ENCODE peak calls at places on chromosomes 4 and X, in four cellular contexts. M is MM.1S, T is GM12878, X is heart right ventricle. L is an unnamed sample.

GRCh38 chrX:134186362-134187121 is 50.4 kb upstream of the CCDC160 start:
- DNase-seq in M (peak; percentile 87), T (peak; percentile 21), X (no peak), L (peak; percentile 6)

GRCh38 chrX:129522184-129523059 is 868 bp downstream of the SMARCA1 start:
- DNase-seq in M (no peak), T (no peak), X (peak; percentile 47), L (peak; percentile 27)

GRCh38 chr4:8083086-8083825 is 75.4 kb downstream of the ABLIM2 start:
- DNase-seq in M (no peak), T (no peak), X (no peak), L (no peak)

GRCh38 chrX:41337140-41337539 is 3.2 kb downstream of the DDX3X start:
- DNase-seq in M (no peak), T (no peak), X (no peak), L (no peak)

GRCh38 chr4:75385139-75385538 is 129.1 kb downstream of the RCHY1 start:
- DNase-seq in M (no peak), T (no peak), X (no peak), L (no peak)

GRCh38 chr4:74546020-74546419 is 101.1 kb downstream of the AREG start:
- DNase-seq in M (no peak), T (no peak), X (no peak), L (no peak)

GRCh38 chrX:2921750-2922149 is 7.4 kb downstream of the ARSD start:
- DNase-seq in M (no peak), T (no peak), X (no peak), L (no peak)

GRCh38 chr4:133124746-133125145 is 24.3 kb upstream of the PCDH10 start:
- DNase-seq in M (no peak), T (no peak), X (no peak), L (no peak)

GRCh38 chrX:107712231-107713204 is 63.1 kb downstream of the TSC22D3 start:
- DNase-seq in M (no peak), T (no peak), X (no peak), L (no peak)

GRCh38 chr4:108834167-108834566 is 71.3 kb upstream of the ETNPPL start:
- DNase-seq in M (no peak), T (no peak), X (no peak), L (no peak)

GRCh38 chrX:20252392-20253231 is 14.1 kb downstream of the RPS6KA3 start:
- DNase-seq in M (peak; percentile 42), T (no peak), X (peak; percentile 47), L (peak; percentile 15)

GRCh38 chrX:82813671-82814078 is 694.4 kb upstream of the POU3F4 start:
- DNase-seq in M (no peak), T (no peak), X (no peak), L (no peak)

GRCh38 chrX:48490661-48491060 is 14.7 kb downstream of the FTSJ1 start:
- DNase-seq in M (no peak), T (no peak), X (no peak), L (no peak)

GRCh38 chrX:2969021-2969420 is 37.3 kb upstream of the ARSH start:
- DNase-seq in M (no peak), T (no peak), X (no peak), L (no peak)

GRCh38 chr4:3499710-3500109 is 32.5 kb downstream of the LRPAP1 start:
- DNase-seq in M (no peak), T (no peak), X (no peak), L (no peak)

DNA sequence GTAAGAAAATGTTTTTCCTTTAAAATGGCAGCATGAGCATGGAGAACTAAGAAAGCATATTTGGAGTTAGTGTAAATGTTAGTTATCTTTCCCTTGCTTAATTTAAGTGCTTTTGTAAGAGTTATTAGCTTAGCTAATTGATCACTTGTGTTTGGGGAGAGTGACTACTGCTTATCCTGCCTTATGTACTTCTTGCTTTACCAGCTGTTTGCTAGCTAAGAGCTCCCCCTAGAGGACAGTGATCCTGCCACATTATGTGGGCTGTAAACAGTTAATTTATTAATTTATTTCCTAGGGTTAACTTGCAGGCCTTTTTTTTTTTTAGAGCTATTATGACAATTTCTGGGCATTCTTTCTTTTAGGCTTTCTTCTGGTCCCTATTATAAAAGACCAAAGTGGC is 435.8 kb downstream of the MAGEB5 start:
- DNase-seq in M (peak; percentile 8), T (no peak), X (no peak), L (no peak)
- TF ChIP-seq CTCF in M (peak; percentile 48), T (peak; percentile 33), X (no peak), L (no peak)

DNA sequence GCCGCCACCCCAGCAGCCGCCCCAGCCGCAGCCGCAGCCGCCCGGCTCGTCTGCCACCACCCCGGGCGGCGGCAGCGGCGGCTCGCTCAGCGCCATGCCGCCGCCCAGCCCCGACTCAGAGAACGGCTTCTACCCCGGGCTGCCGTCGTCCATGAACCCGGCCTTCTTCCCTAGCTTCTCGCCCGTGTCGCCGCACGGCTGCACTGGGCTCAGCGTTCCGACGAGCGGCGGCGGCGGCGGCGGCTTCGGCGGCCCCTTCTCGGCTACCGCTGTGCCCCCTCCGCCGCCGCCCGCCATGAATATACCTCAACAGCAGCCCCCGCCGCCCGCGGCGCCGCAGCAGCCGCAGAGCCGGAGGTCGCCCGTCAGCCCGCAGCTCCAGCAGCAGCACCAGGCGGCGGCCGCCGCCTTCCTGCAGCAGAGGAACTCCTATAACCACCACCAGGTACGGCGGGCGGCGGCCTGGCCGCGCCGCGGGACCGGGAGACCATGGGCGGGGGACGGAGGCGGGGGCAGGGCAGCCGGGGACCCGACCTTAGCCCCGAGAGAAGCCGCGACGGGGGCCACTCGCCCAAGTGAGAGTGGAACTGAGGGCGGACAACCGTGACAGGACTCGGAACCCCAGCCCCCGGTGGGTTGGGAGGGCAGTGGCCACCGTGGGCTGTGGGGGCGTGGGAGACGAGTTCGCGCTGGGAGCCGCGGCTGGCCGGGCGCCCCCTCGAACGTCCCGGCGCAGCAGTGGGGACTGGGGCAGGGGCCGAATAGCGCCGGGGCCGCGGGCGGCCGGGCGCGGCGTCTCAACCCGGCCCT is 1.8 kb downstream of the CPEB2 start:
- DNase-seq in M (peak; percentile 26), T (no peak), X (peak; percentile 50), L (peak; percentile 45)
- TF ChIP-seq CTCF in M (no peak), T (no peak), X (peak; percentile 17), L (no peak)

DNA sequence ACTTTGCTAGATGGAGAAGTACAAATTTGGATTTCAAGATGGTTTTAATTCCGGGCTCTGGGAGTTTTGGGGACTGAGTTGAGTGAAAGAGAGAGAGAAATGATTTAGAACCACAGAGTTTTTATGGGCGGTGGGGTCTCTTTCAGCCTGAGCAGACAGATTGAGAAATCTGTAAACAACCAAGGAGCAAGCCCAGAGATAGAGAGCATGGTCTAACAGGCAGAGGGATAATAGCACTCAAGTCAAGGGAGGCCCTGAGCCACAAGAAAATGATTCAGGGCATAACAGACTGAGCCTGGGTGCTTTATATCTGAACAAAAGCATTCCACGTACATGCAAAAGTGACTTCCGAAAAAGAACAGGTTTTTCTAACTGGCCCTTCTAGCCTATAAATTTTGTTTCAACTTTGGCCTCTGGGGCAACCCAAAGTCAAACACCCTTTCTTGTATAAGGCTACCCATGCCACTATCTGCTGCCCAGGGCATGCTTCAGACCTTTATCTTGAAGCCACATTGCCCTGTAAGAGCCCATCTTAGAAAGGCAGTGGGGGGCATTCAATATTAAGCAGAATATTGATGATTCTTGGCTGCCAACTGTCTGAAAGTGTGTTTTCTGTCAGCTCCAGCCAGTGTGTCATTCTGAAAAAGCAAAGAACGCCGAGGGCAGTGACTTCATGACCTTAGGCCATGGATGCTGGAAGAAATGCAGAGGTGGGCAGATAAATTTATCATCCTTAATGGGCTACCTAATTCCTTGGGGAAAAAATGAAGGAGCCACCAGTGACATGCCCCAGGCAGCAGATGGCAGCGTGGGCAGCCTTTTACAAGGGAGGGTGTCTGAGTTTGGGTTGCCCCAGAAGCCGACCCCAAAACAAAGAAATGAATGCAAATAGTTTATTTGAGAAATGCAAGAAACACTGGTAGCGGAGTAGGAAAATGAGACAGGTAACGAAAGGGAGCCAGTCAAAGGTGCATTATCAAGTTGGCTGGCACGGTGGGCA is 637.6 kb downstream of the MID1IP1 start:
- DNase-seq in M (no peak), T (no peak), X (no peak), L (no peak)
- TF ChIP-seq CTCF in M (no peak), T (peak; percentile 29), X (peak; percentile 21), L (peak; percentile 26)

DNA sequence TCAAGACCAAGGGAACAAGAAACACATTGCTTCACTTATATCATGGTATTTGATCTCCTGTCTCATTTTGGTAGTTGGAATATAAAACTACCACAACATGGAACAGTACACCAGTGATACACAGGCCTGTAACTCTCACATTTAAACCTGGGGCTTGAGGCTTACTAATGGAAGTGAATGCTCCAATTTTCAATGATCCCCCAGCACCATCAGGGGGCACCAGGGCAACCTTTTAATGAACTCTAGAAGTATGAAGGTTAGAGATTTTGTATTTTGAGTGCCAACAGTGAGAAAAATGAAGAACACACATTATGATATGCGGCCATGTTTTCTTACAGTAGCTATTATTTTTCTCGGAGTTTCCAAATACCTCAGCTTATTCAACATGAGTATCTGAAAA is 50.7 kb downstream of the C4orf33 start:
- DNase-seq in M (no peak), T (no peak), X (no peak), L (no peak)
- TF ChIP-seq CTCF in M (peak; percentile 6), T (no peak), X (no peak), L (no peak)

GRCh38 chr4:152935138-152935537 is 985 bp upstream of the FHDC1 start:
- DNase-seq in M (peak; percentile 61), T (no peak), X (no peak), L (peak; percentile 51)
- TF ChIP-seq CTCF in M (peak; percentile 44), T (no peak), X (no peak), L (no peak)

GRCh38 chr4:169345207-169345788 is 74.5 kb upstream of the SH3RF1 start:
- DNase-seq in M (no peak), T (no peak), X (no peak), L (no peak)
- TF ChIP-seq CTCF in M (no peak), T (no peak), X (no peak), L (no peak)

L was measured in GM13976.